ENCODE peak calls at places on chromosomes 2 and 18, in ten cellular contexts. G, X, O, W, U, K, J, R, H and Z are unnamed samples.

GRCh38 chr2:204274991-204275390 is 270.3 kb upstream of the PARD3B start:
- DNase-seq in G (no peak), X (no peak), O (no peak), W (no peak), U (no peak), K (no peak), J (no peak), R (no peak), H (no peak), Z (no peak)

GRCh38 chr2:207765541-207765940 is 4.2 kb downstream of the FZD5 start:
- DNase-seq in G (no peak), X (no peak), O (no peak), W (no peak), U (no peak), K (no peak), J (peak), R (no peak), H (no peak), Z (no peak)

GRCh38 chr2:15726321-15727057 is 134.8 kb downstream of the DDX1 start:
- DNase-seq in G (no peak), X (no peak), O (no peak), W (no peak), U (no peak), K (no peak), J (no peak), R (no peak), H (no peak), Z (no peak)

GRCh38 chr2:226869371-226869770 is 33.5 kb downstream of the RHBDD1 start:
- DNase-seq in G (no peak), X (no peak), O (no peak), W (no peak), U (no peak), K (no peak), J (no peak), R (no peak), H (no peak), Z (no peak)

GRCh38 chr2:146124741-146125140 is 1604.8 kb upstream of the ZEB2 start:
- DNase-seq in G (no peak), X (peak), O (no peak), W (peak), U (no peak), K (peak), J (no peak), R (no peak), H (no peak), Z (no peak)

GRCh38 chr2:28589746-28590463 is 94.0 kb downstream of the PLB1 start:
- DNase-seq in G (no peak), X (no peak), O (no peak), W (no peak), U (no peak), K (no peak), J (no peak), R (no peak), H (no peak), Z (no peak)

GRCh38 chr2:175620035-175620434 is 382.0 kb downstream of the LNPK start:
- DNase-seq in G (no peak), X (no peak), O (no peak), W (no peak), U (no peak), K (no peak), J (no peak), R (no peak), H (no peak), Z (no peak)

GRCh38 chr2:238515411-238515810 is 88.7 kb downstream of the ASB1 start:
- DNase-seq in G (no peak), X (no peak), O (no peak), W (no peak), U (no peak), K (peak), J (no peak), R (no peak), H (no peak), Z (no peak)

GRCh38 chr2:216066255-216066654 is 15.4 kb downstream of the PECR start:
- DNase-seq in G (no peak), X (peak), O (no peak), W (peak), U (no peak), K (peak), J (no peak), R (no peak), H (no peak), Z (no peak)

GRCh38 chr2:240323601-240324291 is 111.7 kb upstream of the GPC1 start:
- DNase-seq in G (no peak), X (no peak), O (no peak), W (no peak), U (no peak), K (no peak), J (no peak), R (no peak), H (no peak), Z (no peak)

GRCh38 chr2:190864375-190864774 is 16.2 kb upstream of the GLS start:
- DNase-seq in G (no peak), X (peak), O (no peak), W (no peak), U (no peak), K (peak), J (no peak), R (no peak), H (no peak), Z (no peak)

GRCh38 chr2:218267259-218267658 is 2.7 kb downstream of the AAMP start:
- DNase-seq in G (no peak), X (no peak), O (no peak), W (no peak), U (no peak), K (no peak), J (no peak), R (no peak), H (no peak), Z (no peak)

GRCh38 chr2:113167115-113167932 is 6.4 kb upstream of the PSD4 start:
- DNase-seq in G (peak), X (no peak), O (no peak), W (no peak), U (peak), K (no peak), J (no peak), R (peak), H (no peak), Z (no peak)

GRCh38 chr2:25129901-25130520 is 38.4 kb downstream of the POMC start:
- DNase-seq in G (no peak), X (no peak), O (no peak), W (no peak), U (no peak), K (no peak), J (no peak), R (no peak), H (no peak), Z (no peak)

GRCh38 chr2:239162141-239162821 is 238.5 kb downstream of the HDAC4 start:
- DNase-seq in G (no peak), X (no peak), O (no peak), W (no peak), U (no peak), K (no peak), J (no peak), R (no peak), H (no peak), Z (no peak)

GRCh38 chr2:239438968-239439367 is 38.1 kb upstream of the HDAC4 start:
- DNase-seq in G (no peak), X (no peak), O (no peak), W (no peak), U (no peak), K (no peak), J (no peak), R (no peak), H (no peak), Z (no peak)

GRCh38 chr2:191302459-191303155 is 57.4 kb downstream of the MYO1B start:
- DNase-seq in G (no peak), X (no peak), O (no peak), W (no peak), U (peak), K (no peak), J (no peak), R (no peak), H (peak), Z (no peak)

GRCh38 chr18:23243178-23243577 is 107.9 kb downstream of the CABLES1 start:
- DNase-seq in G (no peak), X (no peak), O (no peak), W (no peak), U (no peak), K (no peak), J (no peak), R (no peak), H (no peak), Z (no peak)

GRCh38 chr2:129699781-129700573 is 279.5 kb upstream of the RAB6C start:
- DNase-seq in G (no peak), X (no peak), O (no peak), W (no peak), U (no peak), K (no peak), J (no peak), R (no peak), H (no peak), Z (no peak)

GRCh38 chr18:36580874-36581750 is 247.7 kb downstream of the TPGS2 start:
- DNase-seq in G (no peak), X (peak), O (no peak), W (peak), U (no peak), K (peak), J (no peak), R (no peak), H (no peak), Z (no peak)

GRCh38 chr2:84427235-84428138 is 31.6 kb downstream of the SUCLG1 start:
- DNase-seq in G (no peak), X (peak), O (no peak), W (no peak), U (no peak), K (peak), J (no peak), R (no peak), H (no peak), Z (no peak)

GRCh38 chr2:229660951-229661350 is 53.4 kb downstream of the DNER start:
- DNase-seq in G (no peak), X (peak), O (no peak), W (no peak), U (no peak), K (no peak), J (no peak), R (no peak), H (no peak), Z (no peak)